ENCODE peak calls at places on chromosomes 12 and 14, in nine cellular contexts. H, S, C, M, Q, P, F, G and B are unnamed samples.

GRCh38 chr14:50082308-50082742 is 34.0 kb downstream of the VCPKMT start:
- DNase-seq in F (no peak), G (no peak), Q (no peak), C (peak), H (no peak), P (no peak), S (no peak), M (peak), B (no peak)

GRCh38 chr12:62653740-62654139 is 187.1 kb downstream of the MON2 start:
- DNase-seq in P (peak), F (no peak), H (no peak), M (no peak), S (no peak), Q (no peak), G (no peak), C (no peak), B (peak)

GRCh38 chr12:116361404-116362223 is 84.1 kb upstream of the MED13L start:
- DNase-seq in P (no peak), G (peak), S (no peak), M (no peak), F (no peak), Q (no peak), C (no peak), H (no peak), B (no peak)

GRCh38 chr12:41604830-41605229 is 416.7 kb downstream of the PDZRN4 start:
- DNase-seq in Q (no peak), S (no peak), C (no peak), H (no peak), F (no peak), M (no peak), G (peak), P (no peak), B (no peak)

GRCh38 chr14:75654127-75654732 is 6.4 kb downstream of the ERG28 start:
- DNase-seq in P (peak), H (peak), Q (peak), F (peak), C (peak), M (peak), S (peak), G (peak), B (peak)

GRCh38 chr12:123621619-123622530 is 11.6 kb downstream of the EIF2B1 start:
- DNase-seq in Q (no peak), H (no peak), G (no peak), P (no peak), F (no peak), M (no peak), C (no peak), S (no peak), B (no peak)

GRCh38 chr12:106999444-106999843 is 12.5 kb upstream of the MTERF2 start:
- DNase-seq in F (no peak), M (no peak), H (no peak), P (no peak), G (no peak), Q (no peak), C (no peak), S (peak), B (no peak)

GRCh38 chr14:64324461-64325255 is 30.5 kb upstream of the ESR2 start:
- DNase-seq in C (no peak), P (no peak), G (peak), S (peak), F (peak), M (no peak), H (no peak), Q (no peak), B (no peak)

GRCh38 chr14:74911704-74912103 is 11.4 kb downstream of the RPS6KL1 start:
- DNase-seq in F (no peak), G (no peak), Q (no peak), C (no peak), M (no peak), H (no peak), S (no peak), P (no peak), B (peak)

GRCh38 chr12:3172124-3173007 is 95.2 kb downstream of the TSPAN9 start:
- DNase-seq in H (no peak), P (peak), C (no peak), F (no peak), S (no peak), G (no peak), M (no peak), Q (no peak), B (peak)

GRCh38 chr12:65496617-65497016 is 218.1 kb downstream of the MSRB3 start:
- DNase-seq in M (no peak), Q (no peak), G (peak), P (no peak), C (no peak), H (no peak), S (peak), F (no peak), B (no peak)

GRCh38 chr12:48956279-48957140 is 777 bp downstream of the ARF3 start:
- DNase-seq in H (peak), Q (no peak), C (no peak), M (peak), P (peak), G (peak), F (peak), S (peak), B (peak)

GRCh38 chr12:29589271-29589670 is 91.8 kb upstream of the OVCH1 start:
- DNase-seq in C (no peak), M (no peak), P (no peak), F (peak), S (no peak), Q (no peak), G (no peak), H (no peak), B (no peak)

GRCh38 chr14:91305650-91306431 is 61.3 kb upstream of the GPR68 start:
- DNase-seq in C (no peak), H (no peak), Q (no peak), F (no peak), G (no peak), S (no peak), M (no peak), P (peak), B (peak)

GRCh38 chr12:121673013-121673441 is 3.6 kb upstream of the MORN3 start:
- DNase-seq in Q (no peak), M (no peak), C (no peak), H (no peak), G (no peak), P (peak), F (no peak), S (no peak), B (peak)

GRCh38 chr14:94354638-94355185 is 31.6 kb upstream of the SERPINA6 start:
- DNase-seq in S (no peak), C (no peak), P (no peak), G (no peak), M (no peak), H (no peak), Q (no peak), F (no peak), B (no peak)

GRCh38 chr14:49930720-49931119 is 37.8 kb downstream of the ARF6 start:
- DNase-seq in M (no peak), F (no peak), H (no peak), C (no peak), S (no peak), Q (no peak), P (no peak), G (no peak), B (no peak)

GRCh38 chr12:113136128-113136989 is 798 bp upstream of the RASAL1 start:
- DNase-seq in G (no peak), P (peak), H (no peak), F (no peak), S (no peak), Q (no peak), M (no peak), C (peak), B (peak)

GRCh38 chr12:22740656-22741350 is 115.8 kb downstream of the ETNK1 start:
- DNase-seq in G (no peak), Q (no peak), H (no peak), M (no peak), F (no peak), S (no peak), P (no peak), C (no peak), B (no peak)

GRCh38 chr12:123062682-123063426 is 82.4 kb downstream of the ARL6IP4 start:
- DNase-seq in P (no peak), S (peak), M (peak), H (peak), Q (no peak), F (peak), G (peak), C (no peak), B (no peak)

GRCh38 chr14:69105326-69105725 is 47.6 kb downstream of the DCAF5 start:
- DNase-seq in M (no peak), G (peak), F (peak), Q (no peak), S (peak), P (no peak), H (no peak), C (no peak), B (no peak)

GRCh38 chr14:77303417-77304156 is 17.1 kb downstream of the POMT2 start:
- DNase-seq in G (peak), S (peak), F (peak), Q (no peak), C (no peak), P (no peak), H (peak), M (no peak), B (no peak)

GRCh38 chr12:65999564-66000280 is 130.8 kb downstream of the LLPH start:
- DNase-seq in C (no peak), G (peak), F (no peak), M (no peak), Q (no peak), H (peak), P (no peak), S (peak), B (no peak)

GRCh38 chr14:50619569-50620141 is 48.5 kb downstream of the SAV1 start:
- DNase-seq in M (no peak), P (peak), H (peak), C (no peak), F (peak), S (peak), Q (no peak), G (peak), B (peak)

GRCh38 chr12:18472304-18472703 is 211.0 kb downstream of the PIK3C2G start:
- DNase-seq in P (no peak), M (no peak), S (no peak), H (no peak), Q (no peak), C (no peak), G (no peak), F (no peak), B (no peak)

GRCh38 chr12:63226792-63227463 is 75.9 kb upstream of the AVPR1A start:
- DNase-seq in H (no peak), G (no peak), Q (no peak), C (no peak), P (no peak), S (no peak), F (no peak), M (no peak), B (no peak)

GRCh38 chr12:47900480-47901129 is 4.2 kb downstream of the VDR start:
- DNase-seq in H (peak), Q (no peak), C (no peak), P (peak), M (no peak), F (no peak), G (no peak), S (peak), B (peak)

GRCh38 chr12:47021298-47021697 is 58.1 kb upstream of the PCED1B start:
- DNase-seq in M (no peak), F (peak), H (peak), C (no peak), S (peak), Q (no peak), P (peak), G (peak), B (no peak)

GRCh38 chr12:54357802-54358619 is 6.3 kb downstream of the GPR84 start:
- DNase-seq in F (no peak), H (no peak), C (no peak), P (no peak), Q (no peak), S (peak), M (no peak), G (no peak), B (peak)

GRCh38 chr14:23567186-23568020 is at the start of gene AP1G2:
- DNase-seq in Q (peak), C (peak), G (peak), F (peak), H (peak), M (peak), P (peak), S (peak), B (peak)

GRCh38 chr14:72236629-72237028 is 304.4 kb downstream of the RGS6 start:
- DNase-seq in C (no peak), S (no peak), M (no peak), F (no peak), H (no peak), G (no peak), Q (no peak), P (peak), B (no peak)

GRCh38 chr12:124625867-124626675 is 58.7 kb upstream of the NCOR2 start:
- DNase-seq in H (peak), G (peak), F (peak), C (no peak), M (peak), Q (no peak), P (no peak), S (peak), B (peak)

GRCh38 chr12:57730336-57731067 is 8.0 kb downstream of the AGAP2 start:
- DNase-seq in H (no peak), F (no peak), C (no peak), G (no peak), S (no peak), Q (no peak), M (no peak), P (no peak), B (peak)

GRCh38 chr14:62654641-62655040 is 390.6 kb downstream of the KCNH5 start:
- DNase-seq in C (no peak), H (no peak), M (no peak), S (no peak), Q (no peak), F (peak), P (no peak), G (no peak), B (no peak)

GRCh38 chr14:36279306-36280244 is 40.9 kb downstream of the MBIP start:
- DNase-seq in H (no peak), P (peak), Q (no peak), G (no peak), S (no peak), M (no peak), F (no peak), C (no peak), B (no peak)

GRCh38 chr12:46998811-46999368 is 80.5 kb upstream of the PCED1B start:
- DNase-seq in C (no peak), H (peak), M (no peak), F (peak), P (no peak), G (peak), Q (no peak), S (peak), B (no peak)

GRCh38 chr14:21205026-21205677 is 49.3 kb upstream of the OR5AU1 start:
- DNase-seq in H (no peak), F (no peak), C (no peak), P (no peak), S (no peak), M (no peak), G (no peak), Q (no peak), B (no peak)